ENCODE peak calls at places on chromosomes 16 and 17, in four cellular contexts. J is neural progenitor cell, K is prostate gland, I is esophagus muscularis mucosa. Y is an unnamed sample.

GRCh38 chr16:43294-43693 is 10.1 kb downstream of the POLR3K start:
- DNase-seq in J (no peak), K (no peak), I (no peak), Y (no peak)

GRCh38 chr16:76970087-76970744 is 220.8 kb upstream of the MON1B start:
- DNase-seq in I (no peak), J (no peak), K (no peak), Y (no peak)

GRCh38 chr17:8488931-8489330 is 53.2 kb downstream of the NDEL1 start:
- DNase-seq in J (no peak), K (no peak), I (no peak), Y (peak; percentile 49)

GRCh38 chr16:73054732-73055481 is 7.0 kb upstream of the ZFHX3 start:
- DNase-seq in I (no peak), K (no peak), J (no peak), Y (no peak)

GRCh38 chr17:80894439-80894721 is 97.3 kb upstream of the CHMP6 start:
- DNase-seq in J (no peak), I (no peak), K (no peak), Y (no peak)

GRCh38 chr16:3662601-3663000 is 8.1 kb downstream of the DNASE1 start:
- DNase-seq in K (no peak), I (no peak), J (no peak), Y (no peak)

GRCh38 chr17:29653995-29654714 is 31.4 kb upstream of the CORO6 start:
- DNase-seq in I (no peak), J (no peak), K (no peak), Y (no peak)

GRCh38 chr17:44272321-44272951 is 4.5 kb upstream of the SLC4A1 start:
- DNase-seq in I (no peak), K (no peak), J (no peak), Y (no peak)

GRCh38 chr17:7574176-7574953 is 5.1 kb upstream of the CD68 start:
- DNase-seq in I (no peak), K (no peak), J (no peak), Y (no peak)

GRCh38 chr16:11635127-11635652 is 33.1 kb upstream of the SNN start:
- DNase-seq in J (no peak), I (no peak), K (no peak), Y (no peak)

DNA sequence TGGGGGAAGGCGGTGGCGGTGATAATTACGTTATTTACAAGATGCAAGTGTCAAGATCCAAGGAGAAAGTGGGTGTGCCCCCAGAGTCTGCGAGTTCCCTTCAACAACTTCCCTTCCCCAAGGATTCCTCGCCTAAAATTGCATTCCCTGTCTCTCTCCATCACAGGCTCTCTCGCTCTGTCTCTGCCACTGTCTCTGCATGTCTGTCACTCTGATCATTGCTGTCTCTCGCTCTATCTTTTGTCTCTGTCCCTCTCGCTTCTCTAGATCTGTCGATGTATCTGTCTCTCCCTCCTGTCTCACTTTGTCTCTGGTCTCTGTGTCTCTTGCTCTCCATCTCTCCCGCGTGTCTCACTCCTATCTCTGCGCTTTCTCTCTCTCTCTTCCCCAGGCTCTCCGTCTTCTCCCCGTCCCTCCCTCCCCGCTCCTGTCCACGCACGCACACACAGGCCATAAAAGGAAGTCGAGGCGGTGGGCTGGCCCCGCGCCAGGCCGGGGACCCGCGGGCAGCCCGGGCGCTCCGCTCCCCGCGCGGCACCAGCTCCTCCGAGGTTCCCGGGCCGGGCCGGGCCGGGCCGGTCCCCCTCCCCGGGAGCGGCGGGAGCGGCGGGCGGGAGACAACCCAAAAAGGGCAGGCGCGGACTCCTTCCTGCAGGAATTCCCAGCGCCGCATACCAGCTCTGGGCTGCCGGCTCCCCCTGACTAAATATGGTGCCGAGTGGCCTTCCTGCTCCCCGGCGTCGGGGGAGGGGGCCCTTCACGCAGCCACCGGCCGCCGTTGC is 1.1 kb upstream of the MYH11 start:
- DNase-seq in I (no peak), J (peak; percentile 73), K (peak; percentile 21), Y (no peak)
- H3K4me3 ChIP-seq in I (peak overlapping the region; percentile 73), J (peak overlapping the region; percentile 66), K (peak overlapping the region; percentile 22), Y (no peak overlapping the region)

GRCh38 chr16:15775663-15776304 is 81.0 kb downstream of the MYH11 start:
- DNase-seq in K (no peak), I (no peak), J (no peak), Y (no peak)

GRCh38 chr16:15776572-15776971 is 80.3 kb downstream of the MYH11 start:
- DNase-seq in I (no peak), K (no peak), J (no peak), Y (no peak)

GRCh38 chr16:15778204-15778743 is 78.6 kb downstream of the MYH11 start:
- DNase-seq in J (no peak), K (no peak), I (no peak), Y (no peak)

GRCh38 chr16:15778999-15779614 is 77.7 kb downstream of the MYH11 start:
- DNase-seq in K (no peak), J (no peak), I (no peak), Y (no peak)

DNA sequence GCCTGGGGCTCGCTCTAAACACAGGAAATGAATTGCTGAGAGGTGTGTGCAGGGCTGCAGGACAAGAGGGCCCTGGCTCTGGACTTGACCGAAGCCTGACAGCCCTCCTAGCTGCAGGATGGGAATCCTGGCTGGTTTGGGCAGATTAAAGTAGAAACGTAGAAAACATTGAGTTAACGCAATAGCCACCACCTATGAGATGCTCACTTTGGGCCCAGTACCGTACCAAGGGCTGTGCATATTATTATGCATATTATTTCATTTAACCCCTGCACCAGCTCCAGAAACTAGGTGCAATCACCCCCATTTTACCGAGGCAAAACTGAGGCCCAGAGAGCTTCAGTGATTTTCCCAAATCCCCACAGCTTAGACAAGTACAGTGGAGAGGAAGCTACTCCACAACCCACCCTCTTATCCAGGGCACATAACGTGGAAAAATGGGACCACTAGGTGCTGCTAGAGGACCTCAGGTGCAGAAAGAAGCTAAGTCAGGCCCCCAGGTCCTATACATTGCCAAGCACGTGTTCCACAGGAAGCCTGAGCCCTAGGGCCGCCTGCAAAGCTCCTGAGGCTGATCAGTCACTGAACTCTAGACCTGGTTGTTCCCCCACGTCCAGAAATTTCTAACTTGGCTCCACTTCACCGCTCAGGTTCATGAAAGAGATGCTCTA is 79.2 kb downstream of the MYH11 start:
- DNase-seq in I (no peak), K (peak; percentile 10), J (peak; percentile 75), Y (no peak)
- TF ChIP-seq CTCF in I (peak; percentile 16), K (peak; percentile 27), J (peak; percentile 59), Y (peak; percentile 49)

GRCh38 chr17:77206557-77206956 is 65.8 kb downstream of the SEC14L1 start:
- DNase-seq in I (no peak), K (no peak), J (no peak), Y (no peak)

GRCh38 chr17:77207689-77208216 is 67.0 kb downstream of the SEC14L1 start:
- DNase-seq in K (no peak), J (no peak), I (no peak), Y (no peak)

GRCh38 chr17:77209330-77209748 is 68.6 kb downstream of the SEC14L1 start:
- DNase-seq in I (no peak), J (no peak), K (no peak), Y (no peak)

GRCh38 chr17:77208856-77209255 is 68.1 kb downstream of the SEC14L1 start:
- DNase-seq in I (no peak), K (no peak), J (no peak), Y (no peak)

DNA sequence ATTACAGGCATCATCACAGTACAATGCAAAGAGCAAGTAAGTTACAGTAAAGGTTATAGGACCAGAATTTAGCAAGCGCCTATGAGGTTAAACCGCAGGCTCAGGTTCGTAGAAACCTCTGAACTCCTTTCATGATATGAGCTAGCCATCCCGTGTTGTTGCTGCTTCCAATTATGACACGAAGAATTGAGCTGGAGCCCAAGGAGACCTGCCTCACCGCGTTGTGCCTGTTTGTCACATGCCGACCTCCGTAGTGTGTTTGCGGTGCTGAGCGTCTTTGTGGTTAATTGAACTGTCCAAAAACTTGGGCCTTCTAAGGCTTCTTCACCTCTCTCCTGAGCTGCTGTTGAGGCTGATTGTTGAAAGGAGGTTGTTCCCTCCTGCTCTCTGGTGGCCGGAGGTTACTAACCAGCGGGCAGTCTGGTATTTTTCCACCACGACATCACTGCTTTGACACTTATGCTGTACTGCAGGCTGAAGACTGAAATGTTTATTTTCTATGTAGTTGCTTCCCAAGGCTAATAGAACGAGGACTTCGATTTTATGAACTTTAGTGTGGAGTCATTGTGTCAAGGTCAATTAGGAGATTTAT is 67.5 kb downstream of the SEC14L1 start:
- DNase-seq in J (peak; percentile 45), I (no peak), K (peak; percentile 36), Y (no peak)
- H3K36me3 ChIP-seq in J (peaks cover 3% of the 10 kb centered on the region), I (peaks cover 100% of the 10 kb centered on the region), K (peaks cover 21% of the 10 kb centered on the region), Y (peaks cover 4% of the 10 kb centered on the region)

DNA sequence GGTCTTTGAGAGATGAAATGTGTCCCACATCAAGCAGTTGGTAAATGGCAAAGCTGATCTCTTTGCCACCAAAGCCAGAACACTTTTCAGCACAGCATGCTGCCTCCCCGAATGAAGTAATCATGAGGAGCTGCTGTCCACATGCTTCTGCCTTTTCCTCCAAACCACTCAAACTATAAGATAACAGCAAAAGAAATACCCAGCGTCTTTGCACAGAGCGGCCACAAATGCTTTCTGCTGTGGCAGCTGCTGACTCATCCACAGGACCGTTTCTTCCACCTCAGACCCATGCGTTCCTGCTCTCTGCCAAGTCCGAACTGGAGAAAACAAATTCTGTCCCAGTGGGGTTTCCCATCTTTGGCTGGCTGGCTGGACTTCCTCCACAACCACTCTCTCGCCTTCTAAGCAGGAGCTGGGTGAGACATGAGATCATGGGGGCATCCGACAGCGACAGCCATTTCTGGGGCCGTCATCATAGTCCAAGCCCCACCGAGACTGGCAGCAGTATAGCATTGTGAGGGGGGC is 27.1 kb downstream of the TBC1D3B start:
- DNase-seq in I (peak; percentile 94), K (no peak), J (no peak), Y (no peak)
- H3K4me3 ChIP-seq in I (peak overlapping the region; percentile 0), K (no peak overlapping the region), J (no peak overlapping the region), Y (no peak overlapping the region)

DNA sequence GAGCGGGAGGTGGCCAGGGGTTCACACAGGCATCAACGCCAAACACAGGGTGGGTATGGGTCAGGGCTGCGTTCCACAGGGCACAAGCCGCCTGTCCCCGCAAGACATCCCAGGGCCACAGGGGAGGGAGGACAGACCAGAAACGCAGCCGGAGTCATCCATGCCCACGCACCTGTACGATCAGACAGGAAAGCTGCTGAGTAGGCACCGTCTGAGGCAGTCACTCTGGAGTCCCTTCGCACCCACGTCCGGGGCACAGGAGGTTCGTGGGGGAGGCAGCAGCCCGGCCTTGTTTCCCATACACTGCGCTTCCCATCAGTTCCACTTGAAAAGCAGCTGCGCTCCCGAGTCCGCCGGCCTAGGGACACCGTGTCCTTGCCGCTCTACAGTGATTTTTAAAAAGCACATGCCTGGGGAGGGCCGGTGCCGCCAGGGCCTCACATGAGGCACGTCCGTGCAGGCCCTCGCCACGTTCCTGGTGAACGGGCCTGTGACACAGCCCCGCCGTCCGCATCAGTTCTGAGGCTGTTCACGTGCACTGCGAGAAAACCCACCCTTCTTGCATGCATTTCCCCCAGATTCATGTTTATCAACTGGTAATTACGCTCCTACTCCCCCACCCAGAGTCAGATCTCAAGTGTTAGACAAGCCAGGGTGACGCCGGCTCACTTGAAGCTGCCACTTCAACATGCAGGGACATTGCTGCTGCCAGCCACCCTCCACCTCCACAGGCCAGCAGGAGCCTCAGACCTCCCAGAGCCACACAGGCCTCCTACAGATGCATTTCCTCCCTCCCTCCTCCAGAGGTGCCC is 34.8 kb downstream of the WDR45B start:
- DNase-seq in I (no peak), J (no peak), K (peak; percentile 61), Y (no peak)
- TF ChIP-seq CTCF in I (no peak), J (no peak), K (no peak), Y (no peak)

Y was measured in kidney epithelial cell.